ENCODE peak calls at places on chromosomes 2 and 18, in seven cellular contexts. D is heart right ventricle; G is K562; Z is right cardiac atrium; M is IMR-90; U is CD4-positive, CD25-positive, alpha-beta regulatory T cell; A is neural progenitor cell. S is an unnamed sample.

GRCh38 chr2:168156661-168157060 is 90.7 kb downstream of the STK39 start:
- DNase-seq in U (peak; percentile 13), A (no peak), M (peak; percentile 48), D (peak; percentile 33), G (no peak), Z (peak; percentile 69), S (no peak)

GRCh38 chr18:44602380-44602779 is 78.3 kb upstream of the SETBP1 start:
- DNase-seq in D (no peak), Z (no peak), A (no peak), G (no peak), M (no peak), U (no peak), S (no peak)

GRCh38 chr18:57737661-57738060 is 65.5 kb downstream of the ATP8B1 start:
- DNase-seq in G (no peak), M (peak; percentile 99), D (peak; percentile 39), A (no peak), Z (peak; percentile 81), U (no peak), S (no peak)

GRCh38 chr18:12059334-12060181 is 34.1 kb upstream of the ANKRD62 start:
- DNase-seq in D (no peak), M (no peak), A (no peak), Z (no peak), G (peak; percentile 32), U (no peak), S (no peak)

GRCh38 chr2:42072349-42073118 is 24.7 kb downstream of the PKDCC start:
- DNase-seq in D (peak; percentile 69), G (no peak), Z (peak; percentile 80), M (peak; percentile 48), U (no peak), A (peak; percentile 55), S (no peak)

GRCh38 chr2:197929008-197929885 is 124.9 kb downstream of the PLCL1 start:
- DNase-seq in G (peak; percentile 78), A (no peak), U (no peak), M (no peak), Z (no peak), D (no peak), S (no peak)

GRCh38 chr2:145141981-145142380 is 622.1 kb upstream of the ZEB2 start:
- DNase-seq in A (no peak), M (no peak), Z (no peak), D (no peak), G (no peak), U (no peak), S (no peak)

GRCh38 chr2:68706637-68707036 is 28.0 kb upstream of the ARHGAP25 start:
- DNase-seq in D (no peak), G (no peak), U (no peak), M (no peak), Z (no peak), A (no peak), S (no peak)

GRCh38 chr2:177262958-177263450 is 1.5 kb downstream of the NFE2L2 start:
- DNase-seq in D (no peak), U (no peak), G (no peak), M (no peak), Z (no peak), A (no peak), S (no peak)

GRCh38 chr2:191643425-191643824 is 34.5 kb upstream of the NABP1 start:
- DNase-seq in Z (no peak), D (no peak), A (no peak), M (no peak), U (no peak), G (peak; percentile 17), S (no peak)

GRCh38 chr2:191645032-191645431 is 32.9 kb upstream of the NABP1 start:
- DNase-seq in A (no peak), D (no peak), G (no peak), Z (no peak), U (no peak), M (no peak), S (no peak)

GRCh38 chr2:191645807-191646611 is 31.9 kb upstream of the NABP1 start:
- DNase-seq in D (no peak), A (no peak), M (no peak), G (peak; percentile 36), U (no peak), Z (no peak), S (no peak)

GRCh38 chr2:191641609-191642008 is 36.3 kb upstream of the NABP1 start:
- DNase-seq in M (no peak), G (no peak), D (no peak), Z (no peak), A (no peak), U (no peak), S (no peak)

DNA sequence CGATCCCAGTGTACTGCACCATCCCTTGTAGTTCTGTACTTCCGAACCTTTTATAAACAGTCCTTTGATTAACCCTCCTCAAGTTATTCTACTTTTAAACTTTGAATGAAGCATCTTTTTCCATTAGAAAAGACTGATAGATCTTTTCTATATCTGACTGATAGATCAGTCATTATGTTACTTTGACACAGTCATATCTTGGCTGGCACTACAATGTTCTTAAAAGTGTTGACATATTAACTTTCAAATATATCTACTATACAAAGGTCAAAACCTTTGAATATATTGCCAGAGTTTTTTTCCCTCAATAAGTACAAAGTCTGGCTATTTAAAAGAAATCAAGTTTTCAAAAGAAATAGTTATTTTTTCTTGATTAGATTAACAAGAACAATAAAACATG is 35.4 kb upstream of the NABP1 start:
- DNase-seq in D (no peak), Z (no peak), U (no peak), M (no peak), G (no peak), A (no peak), S (no peak)
- H3K27ac ChIP-seq in D (no peak overlapping the region), Z (no peak overlapping the region), U (no peak overlapping the region), M (no peak overlapping the region), G (no peak overlapping the region), A (no peak overlapping the region), S (no peak overlapping the region)

DNA sequence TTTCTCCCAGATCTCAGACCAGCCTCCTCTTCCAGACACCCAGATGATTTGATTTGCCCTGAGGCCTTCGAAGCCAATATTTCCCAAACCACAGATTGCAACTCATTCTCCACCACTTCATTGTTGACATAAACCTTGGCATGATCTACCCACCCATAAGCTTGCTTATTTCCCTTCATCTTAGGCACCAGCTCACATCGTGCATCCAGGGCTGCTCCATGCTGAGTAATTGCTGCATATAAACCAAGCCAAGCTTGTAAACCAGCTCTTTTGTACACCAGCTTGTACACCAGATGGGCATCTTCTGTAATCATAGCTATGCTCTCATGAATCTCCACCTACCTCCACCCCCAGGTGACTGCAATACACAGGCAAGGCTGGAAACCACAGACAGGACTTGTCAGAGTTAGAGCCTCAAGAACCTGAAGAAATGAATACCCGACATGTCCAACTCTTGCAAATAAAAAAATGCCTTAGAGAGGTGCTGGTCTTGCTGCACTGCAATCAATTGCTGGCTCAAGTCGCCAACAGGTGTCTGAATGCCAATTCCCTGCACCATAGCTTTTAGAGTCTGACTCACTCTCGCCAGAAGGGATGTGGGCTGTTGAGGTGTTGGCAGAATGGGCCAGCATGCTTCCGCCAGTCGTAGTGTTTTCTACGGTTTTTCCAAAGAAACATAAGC is 31.5 kb downstream of the TRABD2A start:
- DNase-seq in G (no peak), Z (no peak), U (peak; percentile 74), A (no peak), D (no peak), M (peak; percentile 60), S (no peak)
- H3K27ac ChIP-seq in G (no peak overlapping the region), Z (no peak overlapping the region), U (peak overlapping the region; percentile 81), A (no peak overlapping the region), D (no peak overlapping the region), M (no peak overlapping the region), S (no peak overlapping the region)

DNA sequence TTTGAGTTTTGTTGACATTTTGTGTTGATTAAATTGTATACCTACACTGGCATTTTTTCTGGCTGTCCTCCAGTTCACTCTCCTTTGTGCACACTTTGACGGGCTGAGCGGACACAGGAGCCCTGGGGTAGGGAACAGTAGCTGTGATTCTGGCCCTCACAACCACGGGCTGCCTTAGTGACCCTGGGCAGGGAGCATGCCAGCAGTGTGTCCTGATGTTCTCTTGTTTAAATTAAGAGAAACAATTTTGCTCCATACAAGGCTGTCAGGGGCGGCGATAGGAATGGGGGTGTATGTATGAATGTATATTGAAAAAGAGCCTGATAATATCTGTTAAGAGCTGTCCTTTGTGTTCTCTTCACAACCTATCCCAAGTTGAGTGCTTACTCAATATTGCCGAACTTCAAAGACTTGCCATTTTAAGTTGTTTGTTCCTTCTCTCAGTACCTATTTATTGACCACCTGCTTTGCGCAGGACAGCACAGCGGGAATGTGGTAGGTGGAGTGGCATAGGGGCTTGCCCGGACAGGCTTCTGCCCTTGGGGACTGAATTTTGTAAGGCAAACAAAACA is 103.7 kb upstream of the EML6 start:
- DNase-seq in G (no peak), Z (peak; percentile 54), D (no peak), U (no peak), M (no peak), A (no peak), S (no peak)
- H3K27ac ChIP-seq in G (no peak overlapping the region), Z (no peak overlapping the region), D (peak overlapping the region; percentile 19), U (no peak overlapping the region), M (no peak overlapping the region), A (no peak overlapping the region), S (peak overlapping the region; percentile 37)

GRCh38 chr2:164840930-164841718 is 499 bp downstream of the COBLL1 start:
- DNase-seq in D (peak; percentile 83), U (peak; percentile 13), M (peak; percentile 32), A (peak; percentile 94), Z (peak; percentile 90), G (peak; percentile 34), S (peak; percentile 6)

GRCh38 chr2:164843346-164843841 is 1.8 kb upstream of the COBLL1 start:
- DNase-seq in D (no peak), M (no peak), Z (no peak), A (no peak), U (no peak), G (no peak), S (no peak)

GRCh38 chr2:164840458-164840929 is 1.1 kb downstream of the COBLL1 start:
- DNase-seq in A (peak; percentile 24), M (no peak), Z (peak; percentile 68), D (peak; percentile 45), U (no peak), G (no peak), S (no peak)

GRCh38 chr2:164842624-164842966 is 972 bp upstream of the COBLL1 start:
- DNase-seq in G (no peak), U (no peak), Z (no peak), D (no peak), A (no peak), M (no peak), S (no peak)

GRCh38 chr2:164841719-164842623 is at the start of gene COBLL1:
- DNase-seq in U (peak; percentile 16), A (peak; percentile 89), Z (peak; percentile 87), D (peak; percentile 78), M (peak; percentile 41), G (peak; percentile 48), S (no peak)
- H3K27ac ChIP-seq in U (no peak within 1 kb of the TSS), A (peak within 1 kb of the TSS; percentile 35), Z (peak within 1 kb of the TSS; percentile 99), D (peak within 1 kb of the TSS; percentile 98), M (peak within 1 kb of the TSS; percentile 10), G (no peak within 1 kb of the TSS), S (peak within 1 kb of the TSS; percentile 56)

S was measured in substantia nigra.